ENCODE peak calls at places on chromosomes 6 and 20, in seven cellular contexts. M is HCT116, F is Peyer's patch, S is stomach, O is K562, X is H1, N is breast epithelium. J is an unnamed sample.

GRCh38 chr6:38262041-38262440 is 377.7 kb downstream of the BTBD9 start:
- DNase-seq in M (no peak), F (no peak), N (no peak), S (no peak), O (no peak), X (no peak), J (no peak)

GRCh38 chr20:37757550-37757949 is 63.7 kb downstream of the CTNNBL1 start:
- DNase-seq in O (no peak), M (no peak), X (no peak), S (no peak), F (peak; percentile 18), N (no peak), J (no peak)

GRCh38 chr20:3613821-3614440 is 49.3 kb downstream of the GFRA4 start:
- DNase-seq in S (no peak), N (no peak), M (no peak), X (no peak), O (no peak), F (no peak), J (no peak)

GRCh38 chr6:36666726-36667591 is 11.6 kb upstream of the CDKN1A start:
- DNase-seq in X (peak; percentile 60), S (peak; percentile 47), F (peak; percentile 49), O (no peak), N (no peak), M (peak; percentile 59), J (peak; percentile 69)

GRCh38 chr6:133985970-133986369 is 32.9 kb downstream of the TBPL1 start:
- DNase-seq in O (no peak), X (no peak), N (no peak), F (no peak), M (no peak), S (no peak), J (no peak)

GRCh38 chr20:61322151-61322860 is 70.2 kb downstream of the CDH4 start:
- DNase-seq in X (no peak), S (no peak), F (no peak), N (no peak), O (no peak), M (no peak), J (no peak)

GRCh38 chr6:22133352-22133751 is 163.5 kb downstream of the PRL start:
- DNase-seq in N (no peak), S (no peak), M (no peak), F (no peak), O (no peak), X (no peak), J (no peak)

GRCh38 chr6:142225552-142225951 is 76.3 kb upstream of the ADGRG6 start:
- DNase-seq in F (no peak), O (no peak), X (no peak), N (no peak), S (no peak), M (no peak), J (no peak)

GRCh38 chr6:111978826-111979225 is 75.1 kb upstream of the CCN6 start:
- DNase-seq in O (no peak), X (no peak), S (no peak), M (no peak), F (no peak), N (no peak), J (no peak)

GRCh38 chr6:106159531-106159940 is 73.4 kb downstream of the PRDM1 start:
- DNase-seq in S (no peak), O (no peak), M (peak; percentile 18), F (no peak), X (no peak), N (no peak), J (no peak)

GRCh38 chr20:19510626-19511025 is 247.4 kb upstream of the RIN2 start:
- DNase-seq in M (no peak), X (no peak), N (no peak), S (no peak), O (no peak), F (no peak), J (no peak)

GRCh38 chr6:312704-313485 is 20.6 kb downstream of the DUSP22 start:
- DNase-seq in F (peak; percentile 80), X (no peak), O (no peak), N (no peak), M (no peak), S (no peak), J (no peak)

GRCh38 chr6:124772733-124773319 is 189.4 kb upstream of the RNF217 start:
- DNase-seq in O (no peak), F (no peak), M (no peak), X (no peak), N (no peak), S (no peak), J (no peak)

GRCh38 chr6:41813956-41814355 is 26.5 kb downstream of the TOMM6 start:
- DNase-seq in N (no peak), O (no peak), S (no peak), F (no peak), X (no peak), M (no peak), J (no peak)

GRCh38 chr20:18394363-18394762 is 72.5 kb downstream of the DZANK1 start:
- DNase-seq in X (peak; percentile 58), S (no peak), F (no peak), O (no peak), M (no peak), N (no peak), J (no peak)

GRCh38 chr6:45640081-45640491 is 262.4 kb upstream of the SUPT3H start:
- DNase-seq in S (no peak), N (no peak), O (no peak), F (no peak), M (no peak), X (no peak), J (no peak)

GRCh38 chr20:37383229-37383989 is 37.5 kb downstream of the SRC start:
- DNase-seq in M (peak; percentile 81), S (peak; percentile 48), F (no peak), X (no peak), O (no peak), N (no peak), J (no peak)

GRCh38 chr20:19889011-19889953 is 127.9 kb upstream of the NAA20 start:
- DNase-seq in F (no peak), N (peak; percentile 60), M (no peak), X (no peak), O (no peak), S (no peak), J (peak; percentile 76)

GRCh38 chr20:34037121-34037520 is 43.4 kb downstream of the RALY start:
- DNase-seq in N (no peak), F (peak; percentile 38), X (no peak), M (no peak), O (no peak), S (peak; percentile 28), J (no peak)

GRCh38 chr20:47178851-47179250 is 177.6 kb downstream of the ZMYND8 start:
- DNase-seq in S (no peak), F (no peak), M (no peak), N (no peak), X (no peak), O (no peak), J (no peak)

GRCh38 chr20:49431345-49431744 is 51.1 kb downstream of the KCNB1 start:
- DNase-seq in N (no peak), M (no peak), O (no peak), X (no peak), F (no peak), S (no peak), J (no peak)

GRCh38 chr6:147170269-147170668 is 33.9 kb upstream of the STXBP5 start:
- DNase-seq in O (no peak), N (no peak), F (no peak), M (no peak), S (no peak), X (no peak), J (no peak)

GRCh38 chr6:86529635-86530034 is 407.7 kb upstream of the HTR1E start:
- DNase-seq in N (no peak), M (no peak), F (no peak), O (no peak), X (no peak), S (no peak), J (no peak)

GRCh38 chr20:36886859-36887778 is 11.2 kb downstream of the TLDC2 start:
- DNase-seq in X (peak; percentile 99), N (peak; percentile 86), O (peak; percentile 88), M (peak; percentile 59), S (peak; percentile 87), F (peak; percentile 76), J (peak; percentile 89)

GRCh38 chr6:7991992-7992815 is 72.0 kb downstream of the BLOC1S5 start:
- DNase-seq in F (no peak), M (peak; percentile 24), S (no peak), N (no peak), X (no peak), O (peak; percentile 50), J (peak; percentile 23)

DNA sequence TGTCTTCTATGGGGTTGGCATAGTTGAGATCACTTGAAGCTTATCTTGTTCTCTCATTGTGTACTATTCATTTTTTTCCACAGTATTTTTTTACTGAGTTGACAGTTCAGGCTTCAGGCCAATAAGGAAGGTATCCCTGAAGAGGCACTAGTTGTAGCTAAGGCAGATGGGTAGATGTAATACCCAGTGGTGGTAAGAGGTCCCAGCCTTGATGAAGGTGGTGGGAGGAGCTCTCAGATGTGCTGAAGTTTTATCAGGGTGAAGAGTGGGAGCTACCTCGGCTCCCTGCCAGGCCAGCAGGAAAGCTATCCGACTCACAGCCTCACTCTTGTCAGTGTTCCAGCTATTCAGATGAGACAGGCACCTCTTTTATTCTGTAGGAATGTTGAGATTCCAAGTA is 87.7 kb upstream of the UFL1 start:
- DNase-seq in S (no peak), O (no peak), F (no peak), M (no peak), X (no peak), N (no peak), J (no peak)
- H3K9me3 ChIP-seq in S (peaks cover 40% of the 10 kb centered on the region), O (no peaks in the 10 kb centered on the region), F (no peaks in the 10 kb centered on the region), M (no peaks in the 10 kb centered on the region), X (no peaks in the 10 kb centered on the region), N (peaks cover 7% of the 10 kb centered on the region), J (peaks cover 20% of the 10 kb centered on the region)

GRCh38 chr6:26240157-26240980 is 124.6 kb upstream of the BTN3A2 start:
- DNase-seq in O (no peak), N (peak; percentile 62), S (peak; percentile 35), F (peak; percentile 69), X (peak; percentile 78), M (no peak), J (peak; percentile 51)
- TF ChIP-seq POLR2A in O (no peak), N (peak; percentile 48), S (peak; percentile 46), F (peak; percentile 39), X (peak; percentile 100), M (no peak), J (peak; percentile 32)

GRCh38 chr20:13202553-13202952 is 18.5 kb upstream of the ISM1 start:
- DNase-seq in F (no peak), M (no peak), N (no peak), X (no peak), O (no peak), S (no peak), J (no peak)

GRCh38 chr20:13199279-13199678 is 21.8 kb upstream of the ISM1 start:
- DNase-seq in S (no peak), M (no peak), O (no peak), N (no peak), X (no peak), F (no peak), J (no peak)

GRCh38 chr20:13205848-13206434 is 15.1 kb upstream of the ISM1 start:
- DNase-seq in N (no peak), M (no peak), O (no peak), X (no peak), F (no peak), S (no peak), J (no peak)

GRCh38 chr20:13205402-13205801 is 15.7 kb upstream of the ISM1 start:
- DNase-seq in F (no peak), N (no peak), O (no peak), X (no peak), M (no peak), S (no peak), J (no peak)

GRCh38 chr20:13200767-13201500 is 20.1 kb upstream of the ISM1 start:
- DNase-seq in N (no peak), S (no peak), X (no peak), O (no peak), M (no peak), F (no peak), J (no peak)
- H3K9me3 ChIP-seq in N (no peaks in the 10 kb centered on the region), S (no peaks in the 10 kb centered on the region), X (no peaks in the 10 kb centered on the region), O (no peaks in the 10 kb centered on the region), M (no peaks in the 10 kb centered on the region), F (no peaks in the 10 kb centered on the region), J (no peaks in the 10 kb centered on the region)

GRCh38 chr6:14117158-14118090 is at the start of gene CD83:
- DNase-seq in F (peak; percentile 80), S (peak; percentile 84), M (peak; percentile 6), X (peak; percentile 68), N (no peak), O (peak; percentile 97), J (peak; percentile 88)
- TF ChIP-seq POLR2A in F (no peak), S (no peak), M (peak; percentile 61), X (no peak), N (no peak), O (peak; percentile 52), J (no peak)

J was measured in heart left ventricle.